ENCODE peak calls at places on chromosomes 16 and 17, in nine cellular contexts. Q is mucosa of descending colon, I is AG10803, J is sigmoid colon, X is OCI-LY7, L is prostate gland, R is GM23248, C is upper lobe of right lung, S is uterus. O is an unnamed sample.

GRCh38 chr16:17404903-17405691 is 65.7 kb downstream of the XYLT1 start:
- DNase-seq in S (peak; percentile 68), C (peak; percentile 64), Q (no peak), I (peak; percentile 96), L (no peak), X (no peak), R (peak; percentile 95), J (peak; percentile 97), O (peak; percentile 61)

GRCh38 chr17:43010667-43011308 is 4.2 kb downstream of the IFI35 start:
- DNase-seq in X (no peak), Q (peak; percentile 85), L (no peak), S (no peak), C (no peak), J (no peak), R (no peak), I (no peak), O (no peak)

GRCh38 chr16:67302076-67302475 is 22.7 kb downstream of the PLEKHG4 start:
- DNase-seq in X (no peak), I (no peak), R (no peak), Q (no peak), S (no peak), J (no peak), L (no peak), C (no peak), O (no peak)

GRCh38 chr16:49514391-49514980 is 140.9 kb downstream of the C16orf78 start:
- DNase-seq in J (no peak), I (no peak), L (no peak), Q (no peak), C (peak; percentile 58), R (no peak), X (no peak), S (no peak), O (no peak)

GRCh38 chr16:27641260-27641659 is 91.3 kb downstream of the KATNIP start:
- DNase-seq in C (no peak), L (no peak), I (no peak), R (no peak), X (no peak), J (no peak), Q (no peak), S (no peak), O (no peak)

GRCh38 chr16:18047761-18048160 is 288.8 kb downstream of the NPIPA8 start:
- DNase-seq in X (no peak), J (no peak), I (no peak), C (no peak), S (no peak), Q (no peak), R (no peak), L (no peak), O (no peak)

GRCh38 chr16:69688589-69688988 is 37.8 kb downstream of the NQO1 start:
- DNase-seq in S (no peak), X (no peak), R (no peak), I (no peak), J (no peak), L (no peak), Q (no peak), C (no peak), O (no peak)

GRCh38 chr17:52027081-52027480 is 131.4 kb downstream of the CA10 start:
- DNase-seq in S (no peak), L (no peak), I (no peak), C (no peak), Q (no peak), R (no peak), J (no peak), X (no peak), O (no peak)

GRCh38 chr17:17205368-17206148 is 575 bp downstream of the PLD6 start:
- DNase-seq in C (peak; percentile 85), J (peak; percentile 85), Q (peak; percentile 68), S (peak; percentile 61), L (peak; percentile 62), I (peak; percentile 55), R (peak; percentile 88), X (no peak), O (peak; percentile 55)

GRCh38 chr16:15607700-15608396 is 35.1 kb downstream of the MARF1 start:
- DNase-seq in X (no peak), R (peak; percentile 31), C (no peak), I (no peak), S (peak; percentile 58), J (peak; percentile 84), Q (no peak), L (no peak), O (peak; percentile 66)

GRCh38 chr16:15611610-15612009 is 31.3 kb downstream of the MARF1 start:
- DNase-seq in X (no peak), I (peak; percentile 25), L (no peak), S (no peak), C (no peak), R (no peak), J (no peak), Q (no peak), O (no peak)

GRCh38 chr16:15608398-15609285 is 34.3 kb downstream of the MARF1 start:
- DNase-seq in Q (no peak), I (no peak), J (no peak), R (no peak), X (no peak), L (no peak), C (no peak), S (no peak), O (no peak)

GRCh38 chr16:15610369-15610871 is 32.5 kb downstream of the MARF1 start:
- DNase-seq in C (no peak), I (peak; percentile 26), X (no peak), J (no peak), L (no peak), R (peak; percentile 75), Q (no peak), S (no peak), O (no peak)

DNA sequence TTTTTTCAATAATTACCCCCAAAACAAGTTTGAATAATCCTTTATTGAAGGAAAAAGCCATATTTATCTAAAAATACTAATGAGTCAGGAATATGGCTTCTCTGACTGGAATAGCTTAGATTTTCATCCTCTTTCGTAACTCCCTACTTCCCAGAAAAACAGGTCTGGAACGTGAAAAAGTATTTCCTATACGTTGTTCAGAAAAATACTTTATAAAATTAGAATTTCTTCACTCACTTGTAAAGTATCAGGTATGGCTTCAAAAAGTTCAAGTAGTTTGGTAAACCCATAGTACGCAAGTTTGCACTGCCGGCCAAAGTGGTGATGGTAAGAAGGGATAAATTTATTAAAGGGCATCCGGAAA is 33.7 kb downstream of the MARF1 start:
- DNase-seq in J (no peak), I (no peak), R (no peak), C (no peak), S (no peak), Q (no peak), X (no peak), L (no peak), O (no peak)
- H3K4me3 ChIP-seq in J (no peak overlapping the region), I (no peak overlapping the region), R (no peak overlapping the region), C (no peak overlapping the region), S (no peak overlapping the region), Q (no peak overlapping the region), X (no peak overlapping the region), L (no peak overlapping the region), O (no peak overlapping the region)

GRCh38 chr16:3262517-3262916 is 6.1 kb upstream of the MEFV start:
- DNase-seq in X (no peak), C (no peak), I (no peak), R (no peak), Q (no peak), S (no peak), L (no peak), J (no peak), O (no peak)

GRCh38 chr16:3259829-3260228 is 3.4 kb upstream of the MEFV start:
- DNase-seq in I (no peak), L (no peak), J (no peak), C (no peak), Q (no peak), X (no peak), R (no peak), S (no peak), O (no peak)

GRCh38 chr16:3256876-3257465 is 538 bp upstream of the MEFV start:
- DNase-seq in J (no peak), L (no peak), C (no peak), R (peak; percentile 79), Q (no peak), S (no peak), I (peak; percentile 41), X (no peak), O (no peak)

GRCh38 chr16:3256146-3256875 is at the start of gene MEFV:
- DNase-seq in L (no peak), S (no peak), R (peak; percentile 36), J (no peak), Q (peak; percentile 12), I (no peak), X (no peak), C (no peak), O (no peak)

GRCh38 chr16:3259097-3259496 is 2.7 kb upstream of the MEFV start:
- DNase-seq in J (peak; percentile 68), I (peak; percentile 54), Q (peak; percentile 44), R (peak; percentile 77), C (no peak), L (no peak), S (no peak), X (no peak), O (no peak)
- H3K4me3 ChIP-seq in J (no peak overlapping the region), I (no peak overlapping the region), Q (no peak overlapping the region), R (no peak overlapping the region), C (no peak overlapping the region), L (no peak overlapping the region), S (no peak overlapping the region), X (no peak overlapping the region), O (no peak overlapping the region)

DNA sequence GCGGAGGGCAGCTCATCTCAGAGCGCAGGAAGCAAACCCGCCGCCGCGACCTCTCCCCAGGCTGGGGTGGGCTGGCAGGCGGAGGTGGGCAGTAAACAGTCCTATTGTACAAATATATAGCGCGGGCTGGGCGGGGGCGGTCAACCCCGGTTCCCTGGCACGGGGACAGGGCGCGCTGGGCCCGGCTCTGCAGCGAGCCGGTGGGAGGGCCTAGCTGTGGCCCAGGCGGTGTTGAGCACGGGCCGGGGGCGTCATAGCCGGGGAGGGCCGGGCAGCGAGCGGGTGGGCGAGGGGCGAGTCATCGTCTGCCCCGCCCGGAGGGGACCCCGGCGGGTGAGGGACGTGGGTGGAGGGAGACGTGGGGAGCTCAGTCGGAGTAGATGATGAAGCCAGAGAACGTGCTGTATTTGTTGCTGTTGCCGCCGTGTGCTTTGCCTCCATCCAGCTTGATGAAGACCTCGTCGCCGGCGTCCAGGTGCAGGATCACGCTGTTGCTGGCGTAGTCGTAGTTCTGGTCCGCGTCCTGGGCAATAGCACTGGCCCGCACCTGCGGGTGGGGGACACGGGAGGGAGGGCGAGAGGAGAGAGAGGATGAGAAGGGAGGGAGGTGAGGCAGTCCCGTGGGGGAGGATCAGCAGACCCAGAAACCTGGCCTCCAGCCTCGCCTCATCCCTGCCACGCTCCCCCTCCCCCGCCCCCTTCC is 8.1 kb downstream of the C1QL1 start:
- DNase-seq in R (no peak), S (no peak), I (no peak), X (no peak), Q (no peak), L (no peak), C (no peak), J (peak; percentile 61), O (no peak)
- H3K4me3 ChIP-seq in R (no peak overlapping the region), S (peak overlapping the region; percentile 7), I (no peak overlapping the region), X (no peak overlapping the region), Q (no peak overlapping the region), L (no peak overlapping the region), C (no peak overlapping the region), J (peak overlapping the region; percentile 3), O (no peak overlapping the region)

DNA sequence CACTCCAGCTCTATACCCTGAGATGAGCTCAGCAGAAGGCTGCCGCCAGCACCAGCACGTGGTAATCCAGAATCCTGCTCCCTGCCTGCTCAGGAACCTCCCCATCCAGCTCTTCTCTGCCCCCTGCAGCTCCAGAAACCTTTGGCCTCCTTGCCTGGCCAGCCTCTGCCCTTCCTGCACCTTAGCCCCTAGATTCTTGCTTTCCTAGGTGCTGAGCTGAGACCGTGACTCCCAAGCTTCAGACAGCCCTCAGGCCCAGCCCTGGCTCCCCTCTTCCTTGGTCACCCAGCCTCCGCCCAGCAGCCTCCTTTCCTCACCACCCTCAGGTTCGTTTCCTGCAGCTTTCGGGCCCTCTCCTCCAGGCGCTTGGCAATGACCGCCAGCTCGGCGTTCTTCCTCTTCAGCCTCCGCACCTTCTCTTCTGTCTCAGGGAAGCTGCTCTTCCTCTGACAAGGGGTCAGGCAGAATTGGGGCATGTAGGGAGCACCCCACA is 2.6 kb downstream of the TSPOAP1 start:
- DNase-seq in L (no peak), J (no peak), R (no peak), X (peak; percentile 46), C (peak; percentile 63), I (no peak), S (no peak), Q (no peak), O (no peak)
- H3K4me3 ChIP-seq in L (no peak overlapping the region), J (no peak overlapping the region), R (no peak overlapping the region), X (no peak overlapping the region), C (no peak overlapping the region), I (no peak overlapping the region), S (no peak overlapping the region), Q (no peak overlapping the region), O (no peak overlapping the region)